ENCODE peak calls at places on chromosomes 5 and 9, in seven cellular contexts. U, A, W, T, P, L and G are unnamed samples.

GRCh38 chr9:110175275-110175968 is 32.5 kb downstream of the C9orf152 start:
- DNase-seq in U (no peak), A (no peak), W (no peak), T (no peak), P (no peak), L (no peak), G (no peak)

GRCh38 chr5:103475629-103476240 is 86.9 kb downstream of the NUDT12 start:
- DNase-seq in U (no peak), A (no peak), W (no peak), T (peak; percentile 40), P (peak; percentile 60), L (no peak), G (no peak)

GRCh38 chr5:131640043-131640856 is 5.2 kb upstream of the RAPGEF6 start:
- DNase-seq in U (no peak), A (no peak), W (no peak), T (peak; percentile 11), P (peak; percentile 62), L (no peak), G (no peak)

GRCh38 chr5:95631991-95632675 is 12.2 kb downstream of the GPR150 start:
- DNase-seq in U (peak; percentile 13), A (peak; percentile 20), W (no peak), T (peak; percentile 68), P (peak; percentile 70), L (peak; percentile 50), G (no peak)

GRCh38 chr5:43227655-43228054 is 35.6 kb downstream of the NIM1K start:
- DNase-seq in U (no peak), A (no peak), W (no peak), T (peak; percentile 20), P (peak; percentile 64), L (no peak), G (no peak)

GRCh38 chr9:74770508-74771261 is 117.0 kb downstream of the TRPM6 start:
- DNase-seq in U (peak; percentile 16), A (no peak), W (no peak), T (peak; percentile 71), P (no peak), L (no peak), G (no peak)

GRCh38 chr5:143760137-143760505 is 51.8 kb upstream of the HMHB1 start:
- DNase-seq in U (no peak), A (no peak), W (no peak), T (no peak), P (no peak), L (no peak), G (no peak)

GRCh38 chr5:99248066-99248465 is 319.3 kb upstream of the CHD1 start:
- DNase-seq in U (no peak), A (no peak), W (no peak), T (no peak), P (no peak), L (no peak), G (no peak)

GRCh38 chr9:112647596-112647995 is 70.3 kb downstream of the INIP start:
- DNase-seq in U (no peak), A (no peak), W (no peak), T (no peak), P (no peak), L (no peak), G (no peak)

DNA sequence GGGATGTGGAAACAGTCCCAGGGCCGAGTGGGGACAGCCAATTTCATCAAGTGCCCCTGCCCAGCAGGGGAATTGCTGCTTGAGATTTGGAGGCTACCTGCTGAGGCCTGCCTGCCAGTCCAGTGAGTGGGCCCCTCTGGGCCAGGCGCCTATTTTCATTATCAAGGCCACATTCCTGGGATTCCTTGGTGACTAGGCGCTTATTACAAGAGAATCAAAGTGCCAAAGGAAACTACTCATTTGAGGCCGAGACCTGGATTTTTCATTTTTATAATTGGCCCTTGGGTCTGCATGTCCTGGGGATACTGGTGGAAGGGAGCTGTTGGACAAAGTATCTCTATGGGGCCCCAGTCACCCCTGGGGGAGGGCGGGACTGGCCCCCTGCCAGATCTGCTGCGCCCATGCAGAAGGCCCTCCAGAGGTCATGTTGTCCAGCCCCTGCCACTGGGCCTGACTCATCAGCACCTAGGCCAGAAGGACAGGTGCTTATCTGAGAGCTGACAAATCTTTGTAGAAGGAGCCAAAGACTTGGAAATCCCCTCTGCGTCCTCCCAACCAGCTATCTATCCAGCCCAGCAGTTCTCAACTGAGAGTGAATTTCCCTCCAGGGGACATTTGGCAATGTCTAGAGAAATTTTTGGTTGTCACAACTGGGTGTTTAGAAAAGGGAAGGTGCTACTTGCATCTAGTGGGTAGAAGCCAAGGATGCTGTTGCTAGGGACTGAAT is 45.6 kb downstream of the FOXI1 start:
- DNase-seq in U (no peak), A (no peak), W (peak; percentile 36), T (no peak), P (peak; percentile 44), L (peak; percentile 78), G (no peak)
- H3K4me3 ChIP-seq in U (no peak overlapping the region), A (no peak overlapping the region), W (no peak overlapping the region), T (no peak overlapping the region), P (no peak overlapping the region), L (no peak overlapping the region), G (no peak overlapping the region)

GRCh38 chr5:157597277-157597676 is 21.7 kb upstream of the ADAM19 start:
- DNase-seq in U (no peak), A (no peak), W (no peak), T (no peak), P (no peak), L (no peak), G (no peak)

GRCh38 chr5:157602505-157602904 is 26.9 kb upstream of the ADAM19 start:
- DNase-seq in U (no peak), A (no peak), W (no peak), T (peak; percentile 76), P (peak; percentile 65), L (no peak), G (no peak)

GRCh38 chr5:157599565-157599964 is 24.0 kb upstream of the ADAM19 start:
- DNase-seq in U (no peak), A (no peak), W (no peak), T (no peak), P (no peak), L (no peak), G (no peak)

GRCh38 chr5:157598350-157598936 is 22.9 kb upstream of the ADAM19 start:
- DNase-seq in U (no peak), A (no peak), W (no peak), T (peak; percentile 48), P (no peak), L (no peak), G (no peak)

DNA sequence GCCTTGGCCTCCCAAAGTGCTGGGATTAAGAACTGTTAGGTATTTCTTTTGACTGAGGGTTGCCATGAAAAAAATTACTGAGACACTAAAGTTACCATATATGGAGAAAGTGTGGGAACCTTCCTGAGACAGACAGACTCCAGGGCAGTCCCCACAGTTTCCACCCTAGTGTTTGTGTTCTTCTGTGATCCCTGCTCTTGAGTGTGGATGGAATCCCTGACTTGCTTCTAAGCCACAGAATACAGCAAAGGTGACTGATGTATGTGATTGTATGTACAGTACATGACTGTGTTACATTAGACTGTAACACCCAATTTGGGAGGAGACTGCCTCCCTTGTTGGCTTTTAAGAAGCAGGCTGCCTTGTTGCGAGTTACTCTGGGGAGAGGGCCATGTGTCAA is 24.7 kb upstream of the ADAM19 start:
- DNase-seq in U (no peak), A (no peak), W (no peak), T (no peak), P (no peak), L (no peak), G (no peak)
- H3K4me1 ChIP-seq in U (no peaks in the 10 kb centered on the region), A (no peaks in the 10 kb centered on the region), W (no peaks in the 10 kb centered on the region), T (peaks cover 90% of the 10 kb centered on the region), P (peaks cover 3% of the 10 kb centered on the region), L (no peaks in the 10 kb centered on the region), G (no peaks in the 10 kb centered on the region)

DNA sequence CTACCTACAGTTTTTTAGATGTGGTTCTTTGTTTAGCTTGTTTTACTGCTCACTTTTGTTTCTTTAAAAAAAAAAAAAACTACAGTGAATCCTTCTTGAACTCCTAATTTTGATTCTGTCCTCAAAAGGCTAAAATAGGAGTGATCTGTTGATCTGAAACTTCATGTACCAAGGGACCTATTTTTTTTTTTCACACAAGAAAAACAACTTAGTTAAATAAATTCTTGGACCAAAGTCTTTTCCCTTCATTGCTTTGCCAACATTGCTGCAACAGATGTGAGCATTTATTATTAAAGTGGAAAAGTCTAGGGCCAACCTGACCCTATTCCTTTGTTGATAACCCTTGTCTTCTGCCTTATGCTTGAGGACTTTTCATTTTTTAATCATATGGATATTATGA is 236.8 kb downstream of the ARHGEF28 start:
- DNase-seq in U (no peak), A (no peak), W (no peak), T (no peak), P (no peak), L (no peak), G (no peak)
- H3K4me3 ChIP-seq in U (no peak overlapping the region), A (no peak overlapping the region), W (no peak overlapping the region), T (no peak overlapping the region), P (no peak overlapping the region), L (no peak overlapping the region), G (no peak overlapping the region)

DNA sequence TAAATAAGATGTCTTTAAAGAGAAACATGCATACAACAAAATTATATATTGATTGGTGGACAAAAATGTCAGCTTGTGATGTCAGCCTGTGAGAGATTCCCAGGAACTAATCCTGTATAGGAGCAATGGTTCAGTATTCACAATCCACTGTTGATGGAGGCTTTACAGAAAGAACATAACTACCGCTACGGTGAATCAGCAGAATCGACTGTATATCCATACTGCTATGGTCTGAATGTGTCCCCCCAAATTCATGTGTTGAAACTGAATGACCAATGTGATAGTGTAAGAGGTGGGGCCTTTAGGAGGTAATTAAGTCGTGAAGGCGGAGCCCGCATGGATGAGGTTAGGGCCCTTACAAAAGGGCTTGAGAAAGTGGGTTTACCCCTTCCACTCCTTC is 40.4 kb upstream of the TBC1D2 start:
- DNase-seq in U (no peak), A (no peak), W (no peak), T (no peak), P (no peak), L (no peak), G (no peak)
- H3K4me1 ChIP-seq in U (no peaks in the 10 kb centered on the region), A (no peaks in the 10 kb centered on the region), W (no peaks in the 10 kb centered on the region), T (no peaks in the 10 kb centered on the region), P (no peaks in the 10 kb centered on the region), L (no peaks in the 10 kb centered on the region), G (no peaks in the 10 kb centered on the region)

GRCh38 chr9:95246547-95246946 is 71.0 kb downstream of the FANCC start:
- DNase-seq in U (no peak), A (no peak), W (no peak), T (no peak), P (no peak), L (no peak), G (no peak)

GRCh38 chr9:95249986-95250385 is 67.5 kb downstream of the FANCC start:
- DNase-seq in U (no peak), A (no peak), W (no peak), T (no peak), P (no peak), L (no peak), G (no peak)

DNA sequence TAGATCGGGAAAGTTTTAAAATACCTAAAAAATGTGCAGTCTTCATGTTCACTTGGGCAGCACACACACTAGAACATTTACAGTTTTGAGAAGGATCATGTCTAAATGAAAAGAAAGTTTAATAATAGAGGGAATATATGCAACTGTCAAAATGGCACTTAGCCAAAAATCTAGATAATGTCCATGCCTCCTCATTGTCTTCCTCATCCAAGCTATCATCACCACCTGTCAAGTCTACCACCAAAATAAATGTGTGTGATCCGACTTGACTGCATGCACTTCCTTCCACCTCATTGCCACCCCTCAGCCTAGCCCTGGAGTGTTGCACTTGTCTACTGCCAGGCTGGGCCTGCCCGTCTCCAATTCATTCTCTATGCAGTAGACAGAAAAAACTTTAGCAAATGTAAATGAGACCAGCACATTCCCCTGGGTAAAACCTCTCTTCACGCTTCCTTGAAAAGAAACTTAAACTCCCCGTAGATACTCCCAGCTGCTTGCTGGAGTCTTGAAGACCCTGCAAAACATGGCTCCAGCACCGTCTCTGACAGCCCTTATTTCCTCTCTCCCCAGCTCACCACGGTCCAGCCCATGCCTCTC is 66.9 kb downstream of the FANCC start:
- DNase-seq in U (no peak), A (no peak), W (no peak), T (no peak), P (no peak), L (no peak), G (no peak)
- H3K4me3 ChIP-seq in U (no peak overlapping the region), A (no peak overlapping the region), W (no peak overlapping the region), T (no peak overlapping the region), P (no peak overlapping the region), L (no peak overlapping the region), G (no peak overlapping the region)